ENCODE peak calls at places on chromosome 13, in five cellular contexts. One of them, this sample, is unnamed.

GRCh38 chr13:64755961-64756360 is 2474.2 kb downstream of the PCDH9 start:
- DNase-seq in heart left ventricle: no peak
- DNase-seq in astrocyte: peak; percentile 80
- DNase-seq in cardiac muscle cell: peak; percentile 25
- DNase-seq in A549: no peak
- DNase-seq in this sample: peak; percentile 94

GRCh38 chr13:43583331-43583730 is 203.4 kb downstream of the ENOX1 start:
- DNase-seq in heart left ventricle: no peak
- DNase-seq in astrocyte: no peak
- DNase-seq in cardiac muscle cell: no peak
- DNase-seq in A549: no peak
- DNase-seq in this sample: no peak

GRCh38 chr13:43835701-43836100 is 43.8 kb downstream of the CCDC122 start:
- DNase-seq in heart left ventricle: no peak
- DNase-seq in astrocyte: peak; percentile 63
- DNase-seq in cardiac muscle cell: peak; percentile 81
- DNase-seq in A549: no peak
- DNase-seq in this sample: peak; percentile 68

GRCh38 chr13:43441916-43442315 is 344.9 kb downstream of the ENOX1 start:
- DNase-seq in heart left ventricle: no peak
- DNase-seq in astrocyte: no peak
- DNase-seq in cardiac muscle cell: no peak
- DNase-seq in A549: no peak
- DNase-seq in this sample: no peak

GRCh38 chr13:71408416-71408815 is 458.6 kb downstream of the DACH1 start:
- DNase-seq in heart left ventricle: no peak
- DNase-seq in astrocyte: no peak
- DNase-seq in cardiac muscle cell: no peak
- DNase-seq in A549: no peak
- DNase-seq in this sample: no peak

GRCh38 chr13:80465321-80465720 is 124.4 kb upstream of the SPRY2 start:
- DNase-seq in heart left ventricle: no peak
- DNase-seq in astrocyte: no peak
- DNase-seq in cardiac muscle cell: no peak
- DNase-seq in A549: no peak
- DNase-seq in this sample: no peak

GRCh38 chr13:98954313-98954712 is 23.6 kb downstream of the DOCK9 start:
- DNase-seq in heart left ventricle: no peak
- DNase-seq in astrocyte: no peak
- DNase-seq in cardiac muscle cell: no peak
- DNase-seq in A549: no peak
- DNase-seq in this sample: no peak

GRCh38 chr13:73216381-73216831 is 157.6 kb downstream of the KLF5 start:
- DNase-seq in heart left ventricle: no peak
- DNase-seq in astrocyte: peak; percentile 69
- DNase-seq in cardiac muscle cell: no peak
- DNase-seq in A549: no peak
- DNase-seq in this sample: peak; percentile 56

GRCh38 chr13:98484289-98485219 is 92.4 kb downstream of the STK24 start:
- DNase-seq in heart left ventricle: peak; percentile 65
- DNase-seq in astrocyte: peak; percentile 95
- DNase-seq in cardiac muscle cell: peak; percentile 87
- DNase-seq in A549: peak; percentile 91
- DNase-seq in this sample: peak; percentile 90

GRCh38 chr13:44763604-44764311 is 187.6 kb upstream of the TSC22D1 start:
- DNase-seq in heart left ventricle: peak; percentile 40
- DNase-seq in astrocyte: peak; percentile 27
- DNase-seq in cardiac muscle cell: peak; percentile 45
- DNase-seq in A549: no peak
- DNase-seq in this sample: peak; percentile 13

GRCh38 chr13:96849091-96849490 is 145.2 kb downstream of the OXGR1 start:
- DNase-seq in heart left ventricle: no peak
- DNase-seq in astrocyte: no peak
- DNase-seq in cardiac muscle cell: no peak
- DNase-seq in A549: no peak
- DNase-seq in this sample: no peak

GRCh38 chr13:109211616-109212015 is 574.8 kb downstream of the IRS2 start:
- DNase-seq in heart left ventricle: no peak
- DNase-seq in astrocyte: peak; percentile 25
- DNase-seq in cardiac muscle cell: no peak
- DNase-seq in A549: peak; percentile 13
- DNase-seq in this sample: no peak

GRCh38 chr13:35987572-35988513 is 143.3 kb downstream of the DCLK1 start:
- DNase-seq in heart left ventricle: no peak
- DNase-seq in astrocyte: no peak
- DNase-seq in cardiac muscle cell: no peak
- DNase-seq in A549: no peak
- DNase-seq in this sample: no peak

GRCh38 chr13:43113603-43114002 is 90.2 kb downstream of the DNAJC15 start:
- DNase-seq in heart left ventricle: no peak
- DNase-seq in astrocyte: peak; percentile 8
- DNase-seq in cardiac muscle cell: no peak
- DNase-seq in A549: no peak
- DNase-seq in this sample: no peak

GRCh38 chr13:34833562-34834182 is 108.4 kb upstream of the NBEA start:
- DNase-seq in heart left ventricle: no peak
- DNase-seq in astrocyte: peak; percentile 18
- DNase-seq in cardiac muscle cell: no peak
- DNase-seq in A549: no peak
- DNase-seq in this sample: no peak

GRCh38 chr13:45367995-45368394 is 27.0 kb upstream of the TPT1 start:
- DNase-seq in heart left ventricle: no peak
- DNase-seq in astrocyte: no peak
- DNase-seq in cardiac muscle cell: no peak
- DNase-seq in A549: no peak
- DNase-seq in this sample: no peak

GRCh38 chr13:19984430-19985218 is 26.1 kb downstream of the ZMYM2 start:
- DNase-seq in heart left ventricle: no peak
- DNase-seq in astrocyte: peak; percentile 35
- DNase-seq in cardiac muscle cell: peak; percentile 66
- DNase-seq in A549: peak; percentile 18
- DNase-seq in this sample: peak; percentile 73

GRCh38 chr13:78160793-78161192 is 242.2 kb upstream of the EDNRB start:
- DNase-seq in heart left ventricle: no peak
- DNase-seq in astrocyte: peak; percentile 79
- DNase-seq in cardiac muscle cell: peak; percentile 19
- DNase-seq in A549: no peak
- DNase-seq in this sample: peak; percentile 58

GRCh38 chr13:103250071-103250470 is 183.9 kb upstream of the SLC10A2 start:
- DNase-seq in heart left ventricle: no peak
- DNase-seq in astrocyte: no peak
- DNase-seq in cardiac muscle cell: no peak
- DNase-seq in A549: no peak
- DNase-seq in this sample: no peak

GRCh38 chr13:49563513-49563912 is 21.8 kb downstream of the RCBTB1 start:
- DNase-seq in heart left ventricle: no peak
- DNase-seq in astrocyte: no peak
- DNase-seq in cardiac muscle cell: peak; percentile 69
- DNase-seq in A549: no peak
- DNase-seq in this sample: peak; percentile 37

GRCh38 chr13:93151277-93151676 is 75.3 kb upstream of the GPC6 start:
- DNase-seq in heart left ventricle: no peak
- DNase-seq in astrocyte: peak; percentile 89
- DNase-seq in cardiac muscle cell: peak; percentile 92
- DNase-seq in A549: no peak
- DNase-seq in this sample: peak; percentile 92

GRCh38 chr13:48942131-48942530 is 33.6 kb upstream of the FNDC3A start:
- DNase-seq in heart left ventricle: no peak
- DNase-seq in astrocyte: peak; percentile 68
- DNase-seq in cardiac muscle cell: peak; percentile 54
- DNase-seq in A549: no peak
- DNase-seq in this sample: peak; percentile 59

GRCh38 chr13:73970413-73971055 is 163.7 kb downstream of the KLF12 start:
- DNase-seq in heart left ventricle: no peak
- DNase-seq in astrocyte: no peak
- DNase-seq in cardiac muscle cell: no peak
- DNase-seq in A549: no peak
- DNase-seq in this sample: peak; percentile 28

GRCh38 chr13:26568132-26568815 is 10.8 kb downstream of the WASF3 start:
- DNase-seq in heart left ventricle: no peak
- DNase-seq in astrocyte: no peak
- DNase-seq in cardiac muscle cell: no peak
- DNase-seq in A549: no peak
- DNase-seq in this sample: no peak

GRCh38 chr13:20482275-20482761 is 43.3 kb downstream of the CRYL1 start:
- DNase-seq in heart left ventricle: no peak
- DNase-seq in astrocyte: no peak
- DNase-seq in cardiac muscle cell: peak; percentile 27
- DNase-seq in A549: no peak
- DNase-seq in this sample: peak; percentile 16

GRCh38 chr13:109610517-109610916 is 175.9 kb downstream of the IRS2 start:
- DNase-seq in heart left ventricle: peak; percentile 51
- DNase-seq in astrocyte: no peak
- DNase-seq in cardiac muscle cell: peak; percentile 19
- DNase-seq in A549: no peak
- DNase-seq in this sample: no peak

GRCh38 chr13:61470801-61471200 is 55.2 kb upstream of the PCDH20 start:
- DNase-seq in heart left ventricle: no peak
- DNase-seq in astrocyte: no peak
- DNase-seq in cardiac muscle cell: no peak
- DNase-seq in A549: no peak
- DNase-seq in this sample: no peak

GRCh38 chr13:30634838-30635237 is 17.1 kb downstream of the USPL1 start:
- DNase-seq in heart left ventricle: no peak
- DNase-seq in astrocyte: no peak
- DNase-seq in cardiac muscle cell: no peak
- DNase-seq in A549: no peak
- DNase-seq in this sample: no peak

GRCh38 chr13:44306401-44307192 is 67.0 kb upstream of the SERP2 start:
- DNase-seq in heart left ventricle: peak; percentile 73
- DNase-seq in astrocyte: peak; percentile 99
- DNase-seq in cardiac muscle cell: peak; percentile 95
- DNase-seq in A549: peak; percentile 36
- DNase-seq in this sample: peak; percentile 99

GRCh38 chr13:59531571-59532091 is 632.1 kb downstream of the DIAPH3 start:
- DNase-seq in heart left ventricle: peak; percentile 93
- DNase-seq in astrocyte: peak; percentile 82
- DNase-seq in cardiac muscle cell: peak; percentile 93
- DNase-seq in A549: no peak
- DNase-seq in this sample: peak; percentile 83

GRCh38 chr13:98103942-98104880 is 38.7 kb upstream of the FARP1 start:
- DNase-seq in heart left ventricle: no peak
- DNase-seq in astrocyte: no peak
- DNase-seq in cardiac muscle cell: no peak
- DNase-seq in A549: peak; percentile 48
- DNase-seq in this sample: peak; percentile 27

GRCh38 chr13:112588490-112589297 is 741 bp upstream of the TUBGCP3 start:
- DNase-seq in heart left ventricle: no peak
- DNase-seq in astrocyte: no peak
- DNase-seq in cardiac muscle cell: no peak
- DNase-seq in A549: no peak
- DNase-seq in this sample: no peak

GRCh38 chr13:112587767-112588489 is at the start of gene TUBGCP3:
- DNase-seq in heart left ventricle: peak; percentile 92
- DNase-seq in astrocyte: peak; percentile 60
- DNase-seq in cardiac muscle cell: peak; percentile 88
- DNase-seq in A549: peak; percentile 78
- DNase-seq in this sample: peak; percentile 76

GRCh38 chr13:112586334-112586733 is 1.6 kb downstream of the TUBGCP3 start:
- DNase-seq in heart left ventricle: no peak
- DNase-seq in astrocyte: no peak
- DNase-seq in cardiac muscle cell: no peak
- DNase-seq in A549: no peak
- DNase-seq in this sample: no peak

GRCh38 chr13:112583592-112584277 is 4.2 kb downstream of the TUBGCP3 start:
- DNase-seq in heart left ventricle: peak; percentile 48
- DNase-seq in astrocyte: no peak
- DNase-seq in cardiac muscle cell: no peak
- DNase-seq in A549: no peak
- DNase-seq in this sample: no peak

GRCh38 chr13:112587359-112587766 is 590 bp downstream of the TUBGCP3 start:
- DNase-seq in heart left ventricle: peak; percentile 92
- DNase-seq in astrocyte: peak; percentile 67
- DNase-seq in cardiac muscle cell: peak; percentile 90
- DNase-seq in A549: peak; percentile 84
- DNase-seq in this sample: peak; percentile 88
- TF ChIP-seq CTCF in heart left ventricle: no peak
- TF ChIP-seq CTCF in astrocyte: no peak
- TF ChIP-seq CTCF in cardiac muscle cell: peak; percentile 28
- TF ChIP-seq CTCF in A549: no peak
- TF ChIP-seq CTCF in this sample: no peak

DNA sequence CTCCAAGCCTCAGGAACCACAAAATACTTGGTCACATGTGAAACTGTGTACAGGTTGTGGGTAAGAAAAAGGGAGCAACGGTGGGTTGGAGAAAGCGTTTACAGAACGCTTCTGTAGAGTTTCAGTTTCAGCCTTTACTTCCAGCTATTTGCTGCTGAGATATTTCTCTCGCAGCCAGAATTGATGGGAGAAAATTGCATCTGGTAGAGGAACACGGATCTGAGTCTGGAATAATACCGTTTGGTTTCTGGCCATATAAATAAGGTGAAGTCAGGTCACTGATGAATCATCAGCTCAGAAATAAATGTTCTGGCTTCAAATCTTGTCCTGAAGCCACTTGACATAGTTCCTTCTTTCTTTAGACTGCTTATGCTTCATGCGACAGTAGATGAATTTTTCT is 20.3 kb upstream of the RFC3 start:
- DNase-seq in heart left ventricle: no peak
- DNase-seq in astrocyte: peak; percentile 36
- DNase-seq in cardiac muscle cell: peak; percentile 21
- DNase-seq in A549: no peak
- DNase-seq in this sample: peak; percentile 45
- H3K4me3 ChIP-seq in heart left ventricle: peak overlapping the region; percentile 37
- H3K4me3 ChIP-seq in astrocyte: no peak overlapping the region
- H3K4me3 ChIP-seq in cardiac muscle cell: no peak overlapping the region
- H3K4me3 ChIP-seq in A549: no peak overlapping the region
- H3K4me3 ChIP-seq in this sample: peak overlapping the region; percentile 56

GRCh38 chr13:113457510-113457909 is 4.2 kb upstream of the ADPRHL1 start:
- DNase-seq in heart left ventricle: no peak
- DNase-seq in astrocyte: no peak
- DNase-seq in cardiac muscle cell: no peak
- DNase-seq in A549: no peak
- DNase-seq in this sample: no peak
- TF ChIP-seq CTCF in heart left ventricle: no peak
- TF ChIP-seq CTCF in astrocyte: no peak
- TF ChIP-seq CTCF in cardiac muscle cell: peak; percentile 3
- TF ChIP-seq CTCF in A549: no peak
- TF ChIP-seq CTCF in this sample: no peak

DNA sequence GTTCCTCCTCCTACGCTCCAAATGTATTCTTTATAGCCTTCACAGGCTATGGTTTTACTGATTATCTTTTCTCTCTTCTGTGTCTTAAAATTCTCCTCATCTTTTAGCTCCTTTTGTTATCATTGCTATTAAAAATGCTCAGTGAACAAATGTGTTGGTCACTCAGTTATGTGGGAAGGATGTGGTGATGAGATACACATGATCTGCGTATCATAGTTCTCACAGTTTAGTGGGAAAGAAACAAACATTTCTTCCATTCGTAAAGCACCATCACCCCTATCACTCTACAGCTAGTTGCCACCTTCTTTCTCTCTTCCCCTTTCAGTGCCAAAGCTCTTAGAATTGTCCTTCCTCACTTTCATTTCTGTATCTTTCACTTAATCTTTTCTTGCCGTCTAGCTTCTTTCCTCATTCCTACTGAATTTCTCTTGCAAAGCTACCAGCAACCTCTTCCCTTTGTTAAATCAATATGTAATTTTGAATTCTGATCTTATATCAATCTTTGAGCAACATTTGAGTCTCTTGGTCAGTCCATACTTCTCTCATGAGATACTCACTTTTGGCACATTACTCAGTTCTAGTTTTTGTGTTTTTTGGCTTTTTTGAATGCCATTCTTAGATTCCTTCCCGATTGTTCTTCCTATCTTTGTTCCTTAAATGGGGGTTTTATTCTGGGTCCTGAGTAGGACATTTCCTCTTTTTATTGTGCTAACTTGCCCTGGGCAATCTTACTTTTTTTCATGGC is 122.2 kb downstream of the PCCA start:
- DNase-seq in heart left ventricle: no peak
- DNase-seq in astrocyte: peak; percentile 78
- DNase-seq in cardiac muscle cell: peak; percentile 38
- DNase-seq in A549: no peak
- DNase-seq in this sample: peak; percentile 45
- H3K4me3 ChIP-seq in heart left ventricle: no peak overlapping the region
- H3K4me3 ChIP-seq in astrocyte: no peak overlapping the region
- H3K4me3 ChIP-seq in cardiac muscle cell: no peak overlapping the region
- H3K4me3 ChIP-seq in A549: no peak overlapping the region
- H3K4me3 ChIP-seq in this sample: no peak overlapping the region

This sample was measured in fibroblast of the aortic adventitia.